ENCODE peak calls at places on chromosomes 13 and 19, in four cellular contexts. J, H, T and C are unnamed samples.
A peak's percentile ranks its signal among the peaks of the same experiment; 100 is the strongest.

GRCh38 chr13:100560498-100561215 is 27.9 kb downstream of the GGACT start:
- DNase-seq in J (no peak), H (no peak), T (no peak), C (no peak)

GRCh38 chr13:73090116-73090811 is 31.5 kb downstream of the KLF5 start:
- DNase-seq in J (no peak), H (no peak), T (peak; percentile 57), C (no peak)

GRCh38 chr13:37648604-37649003 is 50.0 kb upstream of the POSTN start:
- DNase-seq in J (no peak), H (no peak), T (no peak), C (no peak)

GRCh38 chr13:35347679-35348205 is 128.7 kb downstream of the MAB21L1 start:
- DNase-seq in J (no peak), H (no peak), T (no peak), C (no peak)

GRCh38 chr13:52104624-52105023 is 24.2 kb downstream of the NEK5 start:
- DNase-seq in J (no peak), H (no peak), T (no peak), C (no peak)

GRCh38 chr19:38663957-38664502 is 16.6 kb downstream of the ACTN4 start:
- DNase-seq in J (no peak), H (no peak), T (no peak), C (no peak)

GRCh38 chr19:1491849-1492170 is 829 bp downstream of the REEP6 start:
- DNase-seq in J (peak; percentile 59), H (no peak), T (no peak), C (no peak)

GRCh38 chr19:46133101-46133627 is 8.7 kb upstream of the IGFL3 start:
- DNase-seq in J (no peak), H (peak; percentile 7), T (no peak), C (no peak)

GRCh38 chr19:37128821-37129177 is 43.7 kb downstream of the ZNF585A start:
- DNase-seq in J (no peak), H (no peak), T (no peak), C (no peak)

GRCh38 chr19:5341448-5341820 is 822 bp upstream of the PTPRS start:
- DNase-seq in J (no peak), H (no peak), T (no peak), C (no peak)

GRCh38 chr19:18014197-18014596 is 6.2 kb downstream of the ARRDC2 start:
- DNase-seq in J (no peak), H (no peak), T (no peak), C (no peak)

GRCh38 chr13:112980441-112980840 is 11.4 kb downstream of the MCF2L start:
- DNase-seq in J (no peak), H (no peak), T (no peak), C (no peak)

GRCh38 chr13:47672982-47673670 is 327.9 kb downstream of the SUCLA2 start:
- DNase-seq in J (no peak), H (no peak), T (no peak), C (no peak)

GRCh38 chr19:19386373-19386869 is 19.1 kb upstream of the GATAD2A start:
- DNase-seq in J (peak; percentile 43), H (no peak), T (no peak), C (no peak)

GRCh38 chr19:18321729-18322091 is 1.2 kb downstream of the LSM4 start:
- DNase-seq in J (no peak), H (no peak), T (no peak), C (no peak)

GRCh38 chr19:48053856-48054255 is 10.0 kb upstream of the CABP5 start:
- DNase-seq in J (no peak), H (no peak), T (no peak), C (no peak)

GRCh38 chr13:98766716-98767115 is 14.2 kb upstream of the SLC15A1 start:
- DNase-seq in J (no peak), H (no peak), T (no peak), C (no peak)

GRCh38 chr19:41785653-41786052 is 10.7 kb upstream of the CEACAM3 start:
- DNase-seq in J (no peak), H (peak; percentile 18), T (peak; percentile 73), C (no peak)

GRCh38 chr13:28357846-28358496 is 137.0 kb downstream of the FLT1 start:
- DNase-seq in J (no peak), H (no peak), T (no peak), C (no peak)

GRCh38 chr13:94192576-94192975 is 286.9 kb downstream of the DCT start:
- DNase-seq in J (no peak), H (peak; percentile 30), T (no peak), C (no peak)

GRCh38 chr19:5386841-5387240 is 46.2 kb upstream of the PTPRS start:
- DNase-seq in J (no peak), H (no peak), T (no peak), C (no peak)

GRCh38 chr13:86020350-86021002 is 221.3 kb upstream of the SLITRK6 start:
- DNase-seq in J (no peak), H (no peak), T (no peak), C (no peak)

GRCh38 chr19:38577826-38578225 is 39.9 kb downstream of the MAP4K1 start:
- DNase-seq in J (no peak), H (no peak), T (no peak), C (no peak)

GRCh38 chr19:45613926-45614725 is 12.1 kb upstream of the GPR4 start:
- DNase-seq in J (no peak), H (no peak), T (peak; percentile 31), C (no peak)

GRCh38 chr13:97391201-97391600 is 42.8 kb upstream of the RAP2A start:
- DNase-seq in J (no peak), H (no peak), T (no peak), C (no peak)

GRCh38 chr19:18391509-18392075 is 5.6 kb downstream of the GDF15 start:
- DNase-seq in J (no peak), H (no peak), T (no peak), C (no peak)

GRCh38 chr19:16593181-16593580 is 21.0 kb upstream of the SLC35E1 start:
- DNase-seq in J (no peak), H (no peak), T (no peak), C (no peak)

GRCh38 chr19:3206216-3206953 is 18.1 kb upstream of the CELF5 start:
- DNase-seq in J (no peak), H (no peak), T (no peak), C (no peak)

DNA sequence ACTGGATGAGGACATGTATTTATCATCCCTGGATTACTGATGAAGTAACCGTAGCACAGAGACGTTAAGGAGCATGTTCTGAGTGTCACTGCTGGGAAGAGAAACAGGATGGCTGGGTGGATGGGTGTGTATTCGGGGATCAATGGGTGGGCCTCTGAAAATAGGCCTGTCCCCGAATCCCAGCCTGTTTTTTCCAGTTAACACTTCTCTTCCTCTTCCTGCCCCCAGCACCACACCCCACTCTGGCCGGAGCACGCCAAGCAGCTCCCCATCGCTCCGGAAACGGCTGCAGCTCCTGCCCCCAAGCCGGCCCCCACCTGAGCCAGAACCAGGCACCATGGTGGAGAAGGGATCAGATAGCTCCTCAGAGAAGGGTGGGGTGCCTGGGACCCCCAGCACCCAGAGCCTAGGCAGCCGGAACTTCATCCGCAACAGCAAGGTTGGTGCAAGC is 8.8 kb downstream of the GRAMD1A start:
- DNase-seq in J (no peak), H (no peak), T (no peak), C (no peak)
- TF ChIP-seq EP300 in J (peak; percentile 44), H (peak; percentile 26), T (no peak), C (no peak)

GRCh38 chr13:39685652-39686051 is 30.2 kb downstream of the COG6 start:
- DNase-seq in J (no peak), H (no peak), T (no peak), C (no peak)
- H3K4me1 ChIP-seq in J (no peaks in the 10 kb centered on the region), H (peaks cover 6% of the 10 kb centered on the region), T (no peaks in the 10 kb centered on the region), C (no peaks in the 10 kb centered on the region)

GRCh38 chr19:15197275-15198005 is 3.4 kb downstream of the NOTCH3 start:
- DNase-seq in J (no peak), H (no peak), T (no peak), C (no peak)
- H3K4me3 ChIP-seq in J (no peak overlapping the region), H (no peak overlapping the region), T (no peak overlapping the region), C (peak overlapping the region; percentile 15)

DNA sequence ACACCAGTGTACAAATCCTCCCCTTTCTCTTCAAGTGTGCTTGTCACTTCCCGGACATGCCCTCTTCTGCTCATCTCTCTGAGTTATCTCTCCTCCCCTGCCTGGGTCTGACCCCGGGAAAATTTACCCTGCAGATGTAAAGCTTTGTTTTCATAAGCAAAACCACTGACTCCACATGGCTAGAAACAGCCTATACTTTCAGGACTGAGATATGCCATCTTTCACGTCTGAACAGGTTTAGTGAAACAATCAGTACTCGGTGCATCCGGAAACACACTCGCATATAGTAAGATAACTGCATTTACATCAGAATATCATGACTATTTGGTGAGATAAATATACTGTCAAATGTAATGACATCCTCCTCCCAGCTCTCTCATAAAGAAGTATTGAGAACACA is 172.8 kb downstream of the EFNB2 start:
- DNase-seq in J (no peak), H (no peak), T (no peak), C (no peak)
- TF ChIP-seq EP300 in J (no peak), H (no peak), T (no peak), C (no peak)

GRCh38 chr19:28495046-28495445 is 717.9 kb downstream of the UQCRFS1 start:
- DNase-seq in J (no peak), H (no peak), T (no peak), C (no peak)

GRCh38 chr19:28498404-28498976 is 714.5 kb downstream of the UQCRFS1 start:
- DNase-seq in J (no peak), H (no peak), T (no peak), C (no peak)

GRCh38 chr19:28497887-28498286 is 715.1 kb downstream of the UQCRFS1 start:
- DNase-seq in J (no peak), H (no peak), T (no peak), C (no peak)

GRCh38 chr19:28494466-28494865 is 718.5 kb downstream of the UQCRFS1 start:
- DNase-seq in J (no peak), H (no peak), T (no peak), C (no peak)

GRCh38 chr19:28497137-28497536 is 715.8 kb downstream of the UQCRFS1 start:
- DNase-seq in J (no peak), H (no peak), T (no peak), C (no peak)
- H3K4me1 ChIP-seq in J (no peaks in the 10 kb centered on the region), H (peaks cover 7% of the 10 kb centered on the region), T (no peaks in the 10 kb centered on the region), C (no peaks in the 10 kb centered on the region)

DNA sequence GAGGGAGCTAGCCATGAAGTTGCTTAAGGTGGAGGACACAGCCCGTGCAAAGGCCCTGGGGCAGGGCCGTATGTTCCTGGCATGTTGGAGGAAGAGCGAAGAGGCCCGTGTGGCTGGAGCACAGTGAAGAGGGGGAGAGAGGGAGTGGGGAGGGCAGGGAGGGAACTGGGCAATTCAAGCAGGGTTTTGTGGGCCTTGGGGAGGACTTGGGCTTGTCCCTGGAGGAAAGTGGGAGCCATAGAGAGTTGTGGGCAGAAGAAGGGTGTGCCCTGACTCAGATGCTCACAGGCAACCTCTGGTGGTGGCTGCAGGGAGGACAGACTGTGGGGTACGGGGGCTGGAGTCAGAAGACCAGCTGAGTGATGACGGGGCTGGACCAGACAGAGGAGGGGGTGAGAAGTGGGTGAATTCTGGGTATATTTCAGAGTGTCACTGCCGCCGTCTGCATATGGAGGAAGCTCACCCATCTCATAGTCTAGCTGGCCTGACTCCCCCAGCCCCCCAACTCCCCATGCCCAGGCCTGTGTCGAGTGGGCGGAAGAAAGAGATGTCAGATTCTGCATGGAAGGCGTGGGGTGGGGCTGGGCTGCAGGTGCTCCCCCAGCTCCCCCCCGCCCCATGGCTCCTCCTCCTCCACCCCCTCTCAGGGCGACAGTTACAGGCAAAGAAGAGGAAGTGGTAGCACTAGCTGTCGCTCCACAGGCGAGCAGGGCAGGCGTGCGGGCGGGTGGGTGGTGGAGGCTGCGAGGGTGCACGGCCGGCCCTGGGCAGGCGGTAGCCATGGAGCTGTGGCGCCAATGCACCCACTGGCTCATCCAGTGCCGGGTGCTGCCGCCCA is at the start of gene VAV1:
- DNase-seq in J (no peak), H (no peak), T (peak; percentile 63), C (peak; percentile 75)
- H3K4me3 ChIP-seq in J (peak within 1 kb of the TSS; percentile 10), H (peak within 1 kb of the TSS; percentile 55), T (peak within 1 kb of the TSS; percentile 60), C (peak within 1 kb of the TSS; percentile 40)

GRCh38 chr19:55605637-55606470 is at the start of gene ZNF865:
- DNase-seq in J (peak; percentile 85), H (peak; percentile 67), T (peak; percentile 77), C (peak; percentile 86)
- TF ChIP-seq EP300 in J (no peak), H (no peak), T (no peak), C (no peak)